ENCODE peak calls at places on chromosomes 4 and X, in seven cellular contexts. One of them, this sample, is unnamed.

GRCh38 chr4:7652451-7652871 is 217.7 kb upstream of the PSAPL1 start:
- DNase-seq in GM10248: no peak
- DNase-seq in hypothalamus: no peak
- DNase-seq in GM04504: no peak
- DNase-seq in anterior cingulate cortex: no peak
- DNase-seq in NCI-H1436: no peak
- DNase-seq in cardiac fibroblast: no peak
- DNase-seq in this sample: no peak

GRCh38 chr4:46550471-46550870 is 160.5 kb upstream of the GABRA2 start:
- DNase-seq in GM10248: no peak
- DNase-seq in hypothalamus: no peak
- DNase-seq in GM04504: no peak
- DNase-seq in anterior cingulate cortex: no peak
- DNase-seq in NCI-H1436: no peak
- DNase-seq in cardiac fibroblast: no peak
- DNase-seq in this sample: no peak

GRCh38 chrX:40146471-40147398 is 49.0 kb upstream of the BCOR start:
- DNase-seq in GM10248: peak; percentile 21
- DNase-seq in hypothalamus: no peak
- DNase-seq in GM04504: no peak
- DNase-seq in anterior cingulate cortex: no peak
- DNase-seq in NCI-H1436: no peak
- DNase-seq in cardiac fibroblast: peak; percentile 23
- DNase-seq in this sample: no peak

GRCh38 chr4:126568652-126569580 is 1063.8 kb upstream of the INTU start:
- DNase-seq in GM10248: no peak
- DNase-seq in hypothalamus: no peak
- DNase-seq in GM04504: no peak
- DNase-seq in anterior cingulate cortex: no peak
- DNase-seq in NCI-H1436: no peak
- DNase-seq in cardiac fibroblast: no peak
- DNase-seq in this sample: no peak

GRCh38 chr4:86218721-86219481 is 141.0 kb downstream of the MAPK10 start:
- DNase-seq in GM10248: no peak
- DNase-seq in hypothalamus: no peak
- DNase-seq in GM04504: no peak
- DNase-seq in anterior cingulate cortex: no peak
- DNase-seq in NCI-H1436: no peak
- DNase-seq in cardiac fibroblast: peak; percentile 86
- DNase-seq in this sample: peak; percentile 25

GRCh38 chr4:54872246-54872645 is 214.5 kb downstream of the KIT start:
- DNase-seq in GM10248: no peak
- DNase-seq in hypothalamus: no peak
- DNase-seq in GM04504: peak; percentile 40
- DNase-seq in anterior cingulate cortex: no peak
- DNase-seq in NCI-H1436: no peak
- DNase-seq in cardiac fibroblast: peak; percentile 22
- DNase-seq in this sample: no peak

GRCh38 chrX:101009086-101009485 is 39.6 kb downstream of the ARL13A start:
- DNase-seq in GM10248: no peak
- DNase-seq in hypothalamus: no peak
- DNase-seq in GM04504: no peak
- DNase-seq in anterior cingulate cortex: no peak
- DNase-seq in NCI-H1436: no peak
- DNase-seq in cardiac fibroblast: peak; percentile 13
- DNase-seq in this sample: no peak

GRCh38 chr4:145868637-145869409 is 69.8 kb downstream of the ZNF827 start:
- DNase-seq in GM10248: peak; percentile 29
- DNase-seq in hypothalamus: no peak
- DNase-seq in GM04504: no peak
- DNase-seq in anterior cingulate cortex: no peak
- DNase-seq in NCI-H1436: no peak
- DNase-seq in cardiac fibroblast: peak; percentile 22
- DNase-seq in this sample: no peak

GRCh38 chr4:89351201-89351600 is 43.6 kb upstream of the GPRIN3 start:
- DNase-seq in GM10248: no peak
- DNase-seq in hypothalamus: no peak
- DNase-seq in GM04504: no peak
- DNase-seq in anterior cingulate cortex: no peak
- DNase-seq in NCI-H1436: no peak
- DNase-seq in cardiac fibroblast: no peak
- DNase-seq in this sample: no peak

GRCh38 chr4:132642196-132642817 is 506.8 kb upstream of the PCDH10 start:
- DNase-seq in GM10248: peak; percentile 26
- DNase-seq in hypothalamus: no peak
- DNase-seq in GM04504: peak; percentile 15
- DNase-seq in anterior cingulate cortex: no peak
- DNase-seq in NCI-H1436: peak; percentile 49
- DNase-seq in cardiac fibroblast: peak; percentile 38
- DNase-seq in this sample: peak; percentile 37

GRCh38 chr4:10582059-10582686 is 102.4 kb downstream of the CLNK start:
- DNase-seq in GM10248: no peak
- DNase-seq in hypothalamus: no peak
- DNase-seq in GM04504: no peak
- DNase-seq in anterior cingulate cortex: peak; percentile 48
- DNase-seq in NCI-H1436: peak; percentile 0
- DNase-seq in cardiac fibroblast: peak; percentile 71
- DNase-seq in this sample: no peak

GRCh38 chrX:82998163-82998562 is 509.9 kb upstream of the POU3F4 start:
- DNase-seq in GM10248: no peak
- DNase-seq in hypothalamus: no peak
- DNase-seq in GM04504: no peak
- DNase-seq in anterior cingulate cortex: no peak
- DNase-seq in NCI-H1436: no peak
- DNase-seq in cardiac fibroblast: no peak
- DNase-seq in this sample: no peak

GRCh38 chr4:82770607-82771006 is 28.0 kb downstream of the SCD5 start:
- DNase-seq in GM10248: no peak
- DNase-seq in hypothalamus: peak; percentile 40
- DNase-seq in GM04504: no peak
- DNase-seq in anterior cingulate cortex: peak; percentile 72
- DNase-seq in NCI-H1436: no peak
- DNase-seq in cardiac fibroblast: no peak
- DNase-seq in this sample: no peak

GRCh38 chr4:169314906-169315305 is 44.1 kb upstream of the SH3RF1 start:
- DNase-seq in GM10248: no peak
- DNase-seq in hypothalamus: no peak
- DNase-seq in GM04504: no peak
- DNase-seq in anterior cingulate cortex: no peak
- DNase-seq in NCI-H1436: peak; percentile 55
- DNase-seq in cardiac fibroblast: peak; percentile 80
- DNase-seq in this sample: peak; percentile 74

GRCh38 chrX:39195156-39195555 is 393.9 kb downstream of the MID1IP1 start:
- DNase-seq in GM10248: no peak
- DNase-seq in hypothalamus: no peak
- DNase-seq in GM04504: no peak
- DNase-seq in anterior cingulate cortex: peak; percentile 0
- DNase-seq in NCI-H1436: peak; percentile 25
- DNase-seq in cardiac fibroblast: no peak
- DNase-seq in this sample: no peak

GRCh38 chr4:182240161-182241130 is 2.8 kb upstream of the TENM3 start:
- DNase-seq in GM10248: no peak
- DNase-seq in hypothalamus: no peak
- DNase-seq in GM04504: peak; percentile 62
- DNase-seq in anterior cingulate cortex: no peak
- DNase-seq in NCI-H1436: no peak
- DNase-seq in cardiac fibroblast: peak; percentile 20
- DNase-seq in this sample: no peak

GRCh38 chr4:3802571-3803474 is 36.6 kb downstream of the ADRA2C start:
- DNase-seq in GM10248: no peak
- DNase-seq in hypothalamus: no peak
- DNase-seq in GM04504: no peak
- DNase-seq in anterior cingulate cortex: no peak
- DNase-seq in NCI-H1436: no peak
- DNase-seq in cardiac fibroblast: no peak
- DNase-seq in this sample: no peak

GRCh38 chr4:73683033-73683432 is 57.3 kb upstream of the CXCL8 start:
- DNase-seq in GM10248: no peak
- DNase-seq in hypothalamus: no peak
- DNase-seq in GM04504: no peak
- DNase-seq in anterior cingulate cortex: no peak
- DNase-seq in NCI-H1436: peak; percentile 26
- DNase-seq in cardiac fibroblast: peak; percentile 65
- DNase-seq in this sample: no peak

GRCh38 chr4:10033191-10033881 is 12.0 kb upstream of the SLC2A9 start:
- DNase-seq in GM10248: no peak
- DNase-seq in hypothalamus: no peak
- DNase-seq in GM04504: no peak
- DNase-seq in anterior cingulate cortex: no peak
- DNase-seq in NCI-H1436: no peak
- DNase-seq in cardiac fibroblast: peak; percentile 86
- DNase-seq in this sample: no peak

GRCh38 chrX:10360121-10360520 is 203.3 kb downstream of the CLCN4 start:
- DNase-seq in GM10248: no peak
- DNase-seq in hypothalamus: no peak
- DNase-seq in GM04504: no peak
- DNase-seq in anterior cingulate cortex: peak; percentile 4
- DNase-seq in NCI-H1436: no peak
- DNase-seq in cardiac fibroblast: no peak
- DNase-seq in this sample: no peak